ENCODE peak calls at places on chromosomes 5 and 9, in five cellular contexts. K is naive thymus-derived CD8-positive, alpha-beta T cell; N is midbrain; R is KG1; S is NCI-H345. T is an unnamed sample.

GRCh38 chr5:113224605-113225065 is 210.2 kb downstream of the TSSK1B start:
- DNase-seq in N (no peak), S (no peak), K (no peak), R (no peak), T (no peak)

GRCh38 chr9:12708562-12709298 is 15.5 kb downstream of the TYRP1 start:
- DNase-seq in S (no peak), K (no peak), R (no peak), N (no peak), T (no peak)

GRCh38 chr9:8880031-8880430 is 1080.5 kb upstream of the DMAC1 start:
- DNase-seq in N (no peak), S (no peak), R (no peak), K (no peak), T (no peak)

GRCh38 chr5:159104759-159105317 is 5.1 kb upstream of the EBF1 start:
- DNase-seq in N (no peak), R (no peak), K (no peak), S (no peak), T (no peak)

GRCh38 chr9:136481558-136481957 is 1.3 kb downstream of the SEC16A start:
- DNase-seq in S (no peak), R (no peak), N (no peak), K (no peak), T (no peak)

GRCh38 chr9:133428579-133429215 is 6.5 kb downstream of the ADAMTS13 start:
- DNase-seq in K (no peak), R (no peak), N (no peak), S (peak), T (no peak)

GRCh38 chr5:33938507-33938796 is 2.3 kb downstream of the RXFP3 start:
- DNase-seq in R (no peak), K (no peak), S (peak), N (no peak), T (no peak)

GRCh38 chr9:128208943-128209695 is 5.9 kb downstream of the DNM1 start:
- DNase-seq in K (no peak), S (peak), N (no peak), R (no peak), T (no peak)

GRCh38 chr5:170761048-170761707 is 22.3 kb upstream of the GABRP start:
- DNase-seq in N (no peak), S (no peak), R (no peak), K (no peak), T (no peak)

GRCh38 chr9:94919376-94920098 is 193.0 kb downstream of the AOPEP start:
- DNase-seq in R (no peak), N (no peak), K (no peak), S (no peak), T (no peak)

GRCh38 chr5:144487761-144488160 is 317.1 kb downstream of the KCTD16 start:
- DNase-seq in N (no peak), R (no peak), S (peak), K (no peak), T (no peak)

GRCh38 chr5:137564475-137564961 is 65.4 kb upstream of the SPOCK1 start:
- DNase-seq in S (no peak), N (no peak), R (no peak), K (no peak), T (no peak)

GRCh38 chr5:80961376-80962281 is 1.5 kb downstream of the RASGRF2 start:
- DNase-seq in S (no peak), K (peak), N (no peak), R (no peak), T (peak)

GRCh38 chr5:126814721-126815404 is 37.9 kb downstream of the LMNB1 start:
- DNase-seq in N (no peak), K (no peak), R (no peak), S (no peak), T (no peak)

GRCh38 chr5:11311272-11311671 is 550.2 kb upstream of the DAP start:
- DNase-seq in R (no peak), S (no peak), K (no peak), N (no peak), T (no peak)

GRCh38 chr9:124800306-124801259 is 23.6 kb downstream of the OLFML2A start:
- DNase-seq in R (no peak), S (no peak), K (no peak), N (no peak), T (no peak)

GRCh38 chr5:140295414-140295813 is 7.5 kb downstream of the PFDN1 start:
- DNase-seq in S (peak), K (peak), R (no peak), N (no peak), T (no peak)

GRCh38 chr5:60455589-60455988 is 244.4 kb downstream of the DEPDC1B start:
- DNase-seq in S (no peak), K (no peak), R (no peak), N (no peak), T (no peak)

GRCh38 chr5:101012880-101013279 is 109.8 kb upstream of the ST8SIA4 start:
- DNase-seq in N (no peak), R (no peak), S (no peak), K (no peak), T (no peak)

GRCh38 chr9:96217358-96217755 is 84.6 kb downstream of the HSD17B3 start:
- DNase-seq in N (peak), K (no peak), R (no peak), S (no peak), T (no peak)